ENCODE peak calls at places on chromosomes 7 and 10, in four cellular contexts. H is epithelial cell of prostate, G is IMR-90, V is NCI-H2171. L is an unnamed sample.

GRCh38 chr7:16026253-16027020 is 340.0 kb upstream of the MEOX2 start:
- DNase-seq in H (no peak), G (peak; percentile 84), V (no peak), L (no peak)

GRCh38 chr10:71921319-71922027 is 42.7 kb upstream of the CHST3 start:
- DNase-seq in H (no peak), G (no peak), V (no peak), L (no peak)

GRCh38 chr7:81499262-81500116 is 270.4 kb downstream of the HGF start:
- DNase-seq in H (peak; percentile 12), G (peak; percentile 89), V (peak; percentile 59), L (peak; percentile 59)

GRCh38 chr10:62632071-62632809 is 172.3 kb upstream of the ADO start:
- DNase-seq in H (no peak), G (no peak), V (no peak), L (peak; percentile 33)

GRCh38 chr7:112414855-112415490 is 35.3 kb upstream of the IFRD1 start:
- DNase-seq in H (no peak), G (peak; percentile 38), V (peak; percentile 29), L (peak; percentile 15)

GRCh38 chr10:9243861-9244515 is 1189.5 kb downstream of the GATA3 start:
- DNase-seq in H (no peak), G (no peak), V (no peak), L (no peak)

GRCh38 chr10:84296071-84296981 is 32.1 kb upstream of the CCSER2 start:
- DNase-seq in H (no peak), G (peak; percentile 98), V (no peak), L (no peak)

GRCh38 chr10:47368431-47369180 is 15.5 kb downstream of the ZNF488 start:
- DNase-seq in H (no peak), G (no peak), V (no peak), L (no peak)

GRCh38 chr10:35716776-35717175 is 74.7 kb upstream of the FZD8 start:
- DNase-seq in H (no peak), G (no peak), V (no peak), L (no peak)

GRCh38 chr10:17217661-17218306 is 10.3 kb upstream of the VIM start:
- DNase-seq in H (no peak), G (peak; percentile 89), V (no peak), L (no peak)

GRCh38 chr7:19376591-19376990 is 231.4 kb upstream of the FERD3L start:
- DNase-seq in H (no peak), G (peak; percentile 57), V (no peak), L (no peak)

GRCh38 chr7:39394105-39394504 is 172.1 kb upstream of the YAE1 start:
- DNase-seq in H (no peak), G (no peak), V (peak; percentile 10), L (no peak)

GRCh38 chr10:119245272-119245671 is 37.9 kb downstream of the GRK5 start:
- DNase-seq in H (peak; percentile 77), G (no peak), V (no peak), L (no peak)

GRCh38 chr7:107891619-107892366 is 810 bp downstream of the DLD start:
- DNase-seq in H (no peak), G (peak; percentile 60), V (no peak), L (no peak)

GRCh38 chr7:2724453-2725177 is 36.6 kb downstream of the AMZ1 start:
- DNase-seq in H (no peak), G (no peak), V (no peak), L (no peak)

GRCh38 chr7:100673942-100674431 is 447 bp downstream of the GNB2 start:
- DNase-seq in H (no peak), G (no peak), V (no peak), L (peak; percentile 49)

GRCh38 chr7:157689269-157690057 is 352.7 kb downstream of the DNAJB6 start:
- DNase-seq in H (no peak), G (no peak), V (no peak), L (no peak)

GRCh38 chr10:96299383-96299782 is 4.9 kb upstream of the DNTT start:
- DNase-seq in H (no peak), G (no peak), V (no peak), L (no peak)

GRCh38 chr10:49369216-49370162 is 26.4 kb downstream of the DRGX start:
- DNase-seq in H (no peak), G (no peak), V (no peak), L (no peak)

GRCh38 chr10:68327889-68328786 is 3.7 kb upstream of the HNRNPH3 start:
- DNase-seq in H (no peak), G (peak; percentile 60), V (peak; percentile 41), L (peak; percentile 41)

GRCh38 chr7:22173884-22174573 is 182.9 kb downstream of the RAPGEF5 start:
- DNase-seq in H (no peak), G (no peak), V (no peak), L (no peak)

GRCh38 chr10:48399551-48399950 is 93.1 kb downstream of the MAPK8 start:
- DNase-seq in H (no peak), G (no peak), V (no peak), L (no peak)

GRCh38 chr10:81081887-81082620 is 544.4 kb downstream of the SH2D4B start:
- DNase-seq in H (no peak), G (peak; percentile 12), V (peak; percentile 2), L (no peak)

GRCh38 chr10:121698336-121698735 is 100.1 kb upstream of the FGFR2 start:
- DNase-seq in H (no peak), G (no peak), V (no peak), L (no peak)

GRCh38 chr7:106895246-106895864 is 30.3 kb downstream of the PIK3CG start:
- DNase-seq in H (no peak), G (no peak), V (no peak), L (no peak)

GRCh38 chr7:67392596-67393438 is 396.2 kb downstream of the TYW1 start:
- DNase-seq in H (no peak), G (no peak), V (peak; percentile 24), L (no peak)

GRCh38 chr10:7153750-7154149 is 257.1 kb downstream of the SFMBT2 start:
- DNase-seq in H (peak; percentile 54), G (peak; percentile 13), V (no peak), L (no peak)

GRCh38 chr10:5861269-5862031 is 28.2 kb downstream of the ANKRD16 start:
- DNase-seq in H (peak; percentile 43), G (peak; percentile 92), V (no peak), L (no peak)

GRCh38 chr10:65142641-65143435 is 1621.6 kb downstream of the REEP3 start:
- DNase-seq in H (no peak), G (no peak), V (no peak), L (no peak)

GRCh38 chr7:12975387-12975786 is 288.0 kb downstream of the ARL4A start:
- DNase-seq in H (no peak), G (no peak), V (no peak), L (no peak)

GRCh38 chr7:137882806-137883205 is 36.0 kb upstream of the DGKI start:
- DNase-seq in H (no peak), G (peak; percentile 50), V (no peak), L (no peak)

GRCh38 chr7:99928994-99929729 is at the start of gene GJC3:
- DNase-seq in H (no peak), G (peak; percentile 52), V (no peak), L (peak; percentile 57)

GRCh38 chr10:17430647-17431355 is 23.6 kb downstream of the ST8SIA6 start:
- DNase-seq in H (no peak), G (peak; percentile 73), V (no peak), L (peak; percentile 62)

GRCh38 chr7:39691821-39692220 is 68.4 kb downstream of the RALA start:
- DNase-seq in H (no peak), G (peak; percentile 74), V (no peak), L (no peak)

GRCh38 chr7:135369405-135369804 is 135.8 kb downstream of the STRA8 start:
- DNase-seq in H (no peak), G (no peak), V (no peak), L (no peak)

GRCh38 chr10:91590904-91591791 is 41.7 kb downstream of the PPP1R3C start:
- DNase-seq in H (no peak), G (peak; percentile 93), V (peak; percentile 10), L (no peak)

GRCh38 chr7:3236268-3236667 is 64.8 kb upstream of the SDK1 start:
- DNase-seq in H (no peak), G (no peak), V (no peak), L (no peak)

GRCh38 chr7:101936612-101937231 is 119.3 kb downstream of the CUX1 start:
- DNase-seq in H (no peak), G (peak; percentile 33), V (no peak), L (no peak)

L was measured in NCI-H774.